ENCODE peak calls at places on chromosomes 5 and 9, in four cellular contexts. G, Q, M and D are unnamed samples.

GRCh38 chr9:21056931-21057330 is 20.8 kb downstream of the IFNB1 start:
- DNase-seq in G (no peak), Q (no peak), M (no peak), D (no peak)

GRCh38 chr9:136316271-136316751 is 11.0 kb upstream of the GPSM1 start:
- DNase-seq in M (no peak), Q (no peak), G (no peak), D (no peak)

GRCh38 chr9:93155716-93156474 is 21.8 kb upstream of the NINJ1 start:
- DNase-seq in M (peak; percentile 79), Q (no peak), G (no peak), D (no peak)

GRCh38 chr5:132802044-132802684 is 10.9 kb upstream of the SOWAHA start:
- DNase-seq in G (no peak), Q (no peak), M (no peak), D (no peak)

GRCh38 chr5:172437445-172438303 is 16.7 kb downstream of the SH3PXD2B start:
- DNase-seq in G (no peak), Q (no peak), M (no peak), D (no peak)

GRCh38 chr5:178205010-178205748 is 846 bp downstream of the HNRNPAB start:
- DNase-seq in G (peak; percentile 72), M (peak; percentile 66), Q (no peak), D (peak; percentile 89)

GRCh38 chr9:38370231-38370630 is 22.3 kb upstream of the ALDH1B1 start:
- DNase-seq in G (no peak), Q (no peak), M (no peak), D (no peak)

GRCh38 chr9:96022445-96023031 is 147.0 kb downstream of the ERCC6L2 start:
- DNase-seq in G (no peak), M (no peak), Q (no peak), D (no peak)

GRCh38 chr5:176466245-176466871 is 18.2 kb downstream of the FAF2 start:
- DNase-seq in M (no peak), G (no peak), Q (peak; percentile 46), D (no peak)

GRCh38 chr9:27351438-27351837 is 54.5 kb upstream of the EQTN start:
- DNase-seq in G (no peak), M (peak; percentile 80), Q (no peak), D (no peak)

GRCh38 chr9:94581711-94582110 is 11.9 kb downstream of the FBP2 start:
- DNase-seq in Q (no peak), G (no peak), M (no peak), D (no peak)

GRCh38 chr5:107104040-107104773 is 566.5 kb downstream of the EFNA5 start:
- DNase-seq in Q (no peak), G (no peak), M (no peak), D (no peak)
- H3K4me3 ChIP-seq in Q (no peak overlapping the region), G (no peak overlapping the region), M (no peak overlapping the region), D (no peak overlapping the region)

GRCh38 chr5:96083361-96083881 is 121.8 kb upstream of the ELL2 start:
- DNase-seq in Q (no peak), M (no peak), G (no peak), D (no peak)
- H3K4me3 ChIP-seq in Q (no peak overlapping the region), M (no peak overlapping the region), G (no peak overlapping the region), D (no peak overlapping the region)

GRCh38 chr9:32387256-32387655 is 2.8 kb downstream of the ACO1 start:
- DNase-seq in G (no peak), Q (no peak), M (no peak), D (no peak)

GRCh38 chr9:32384364-32385134 is at the start of gene ACO1:
- DNase-seq in Q (peak; percentile 29), G (peak; percentile 85), M (peak; percentile 90), D (peak; percentile 84)

GRCh38 chr9:32385135-32385884 is 867 bp downstream of the ACO1 start:
- DNase-seq in M (no peak), Q (no peak), G (no peak), D (no peak)

GRCh38 chr9:32384002-32384363 is 460 bp upstream of the ACO1 start:
- DNase-seq in M (no peak), Q (no peak), G (no peak), D (no peak)

DNA sequence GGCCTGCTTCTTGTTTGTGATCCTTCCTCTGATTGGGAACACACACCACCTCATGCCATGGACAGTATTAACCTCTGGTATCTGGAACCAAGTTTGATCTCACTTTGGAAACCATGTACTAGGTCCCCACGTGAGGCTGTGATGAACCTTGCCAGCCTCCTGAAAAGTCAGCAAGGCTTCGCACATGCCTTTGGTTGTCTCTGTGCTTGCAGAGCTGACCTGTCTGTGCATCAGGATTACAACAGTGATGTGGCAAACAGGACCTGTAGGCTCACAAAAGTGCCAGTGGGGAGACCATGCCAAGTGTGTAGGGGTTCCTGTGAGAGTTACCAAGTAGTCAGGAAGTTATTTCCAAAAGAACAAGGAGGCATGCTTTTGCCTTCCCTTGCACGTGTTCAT is 1.4 kb downstream of the ACO1 start:
- DNase-seq in M (no peak), G (no peak), Q (no peak), D (no peak)
- H3K4me3 ChIP-seq in M (no peak overlapping the region), G (no peak overlapping the region), Q (no peak overlapping the region), D (no peak overlapping the region)

GRCh38 chr5:103101079-103101732 is 18.7 kb downstream of the GIN1 start:
- DNase-seq in M (no peak), G (no peak), Q (no peak), D (no peak)
- H3K4me3 ChIP-seq in M (no peak overlapping the region), G (no peak overlapping the region), Q (no peak overlapping the region), D (no peak overlapping the region)

DNA sequence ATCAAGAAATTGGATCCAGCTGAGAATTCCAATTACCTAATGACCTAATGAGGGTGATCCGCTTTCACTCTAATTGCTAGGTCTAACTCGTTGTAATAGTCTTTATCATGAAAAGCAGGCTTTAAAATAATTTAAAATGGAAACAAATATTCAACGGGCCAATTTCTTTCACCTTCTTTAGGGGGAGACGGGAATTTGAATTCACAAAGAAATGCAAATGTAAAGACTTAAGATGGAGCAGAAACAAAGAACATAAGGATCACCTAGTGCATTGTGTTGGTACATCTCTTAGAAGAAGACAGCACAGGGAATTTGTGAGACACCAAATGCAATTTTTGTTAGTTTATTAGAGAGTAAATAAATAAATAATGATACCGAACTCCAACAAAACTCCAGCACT is 1.5 kb upstream of the KCNN2 start:
- DNase-seq in M (no peak), Q (no peak), G (no peak), D (no peak)
- H3K4me3 ChIP-seq in M (peak overlapping the region; percentile 67), Q (no peak overlapping the region), G (peak overlapping the region; percentile 96), D (no peak overlapping the region)

DNA sequence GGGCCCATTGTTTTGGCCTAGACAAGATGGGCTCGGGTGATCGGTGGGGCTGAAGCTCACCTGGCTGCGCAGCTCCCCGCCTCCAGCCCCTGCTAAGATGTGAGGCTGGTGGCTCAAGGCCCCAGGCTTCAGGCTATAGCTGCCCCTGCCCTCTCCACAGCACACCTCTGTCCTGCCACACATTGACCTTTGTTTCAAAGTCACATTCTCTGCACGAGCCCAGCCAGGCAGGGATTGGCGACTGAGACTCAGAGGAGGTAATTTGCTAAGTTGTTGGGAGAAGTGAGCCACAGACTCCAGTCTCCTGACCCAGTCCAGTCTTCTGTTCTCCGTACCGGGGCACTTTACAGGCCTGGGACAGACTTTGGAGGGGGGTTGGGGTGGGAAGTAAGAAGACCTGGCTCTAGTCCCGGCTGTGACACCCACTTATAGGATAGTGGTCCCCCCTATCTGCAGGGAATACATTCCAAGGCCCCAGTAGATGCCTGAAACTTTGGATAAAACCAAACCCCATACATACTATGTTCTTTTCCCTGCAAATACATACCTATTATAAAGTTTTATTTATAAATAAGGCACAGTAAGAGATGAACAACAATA is 13.4 kb downstream of the PDGFRB start:
- DNase-seq in M (no peak), Q (no peak), G (no peak), D (no peak)
- H3K4me3 ChIP-seq in M (no peak overlapping the region), Q (no peak overlapping the region), G (no peak overlapping the region), D (no peak overlapping the region)

GRCh38 chr9:134643306-134643705 is 1.7 kb downstream of the COL5A1 start:
- DNase-seq in Q (no peak), M (no peak), G (no peak), D (no peak)
- H3K4me3 ChIP-seq in Q (peak overlapping the region; percentile 86), M (no peak overlapping the region), G (no peak overlapping the region), D (no peak overlapping the region)

GRCh38 chr9:133951265-133951664 is 40.9 kb downstream of the VAV2 start:
- DNase-seq in Q (no peak), M (no peak), G (no peak), D (no peak)

GRCh38 chr9:133948571-133949485 is 43.3 kb downstream of the VAV2 start:
- DNase-seq in M (peak; percentile 30), G (no peak), Q (no peak), D (no peak)

GRCh38 chr9:133949486-133950061 is 42.5 kb downstream of the VAV2 start:
- DNase-seq in M (no peak), G (no peak), Q (no peak), D (no peak)

GRCh38 chr9:133950916-133951231 is 41.2 kb downstream of the VAV2 start:
- DNase-seq in G (no peak), M (no peak), Q (no peak), D (no peak)

DNA sequence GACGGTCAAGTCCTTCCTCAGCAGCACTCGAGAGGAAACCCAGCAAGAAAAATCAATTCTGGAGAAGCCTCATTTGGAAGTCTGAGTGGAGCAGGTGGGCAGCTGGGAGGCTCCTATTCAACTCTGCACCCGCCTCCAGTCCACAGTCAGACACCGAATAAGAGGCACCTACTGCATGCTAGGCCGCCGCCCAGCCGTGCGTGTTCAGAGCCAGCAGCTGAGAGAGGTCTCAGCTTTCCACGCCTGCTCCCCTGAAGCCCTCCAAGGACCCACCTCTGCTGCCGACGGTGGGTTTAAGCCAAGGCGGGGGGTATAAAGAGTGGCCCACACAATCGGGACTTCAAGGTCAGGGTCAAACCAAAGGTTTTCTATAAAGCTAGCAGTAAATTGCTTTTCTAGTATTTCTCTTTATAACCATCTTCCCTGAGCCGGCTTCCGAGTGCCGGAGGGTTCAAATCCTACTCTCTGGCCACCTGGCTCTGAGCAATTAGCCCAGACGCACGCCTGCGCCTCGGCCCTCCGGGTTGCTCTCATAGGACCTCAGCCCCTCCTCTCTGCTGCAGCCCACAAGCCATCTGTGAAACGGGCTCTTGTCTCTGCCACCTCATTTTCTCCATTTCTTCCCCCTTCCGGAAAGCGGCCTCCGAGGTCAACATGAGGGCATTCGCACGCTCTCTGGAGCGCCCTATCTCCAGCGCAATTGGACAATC is 41.8 kb downstream of the VAV2 start:
- DNase-seq in M (no peak), Q (no peak), G (no peak), D (no peak)
- H3K4me3 ChIP-seq in M (no peak overlapping the region), Q (no peak overlapping the region), G (no peak overlapping the region), D (no peak overlapping the region)